ENCODE peak calls at places on chromosomes 3 and 15, in seven cellular contexts. E, N, Z, G, J, H and I are unnamed samples.

GRCh38 chr3:132880986-132881385 is 157.2 kb upstream of the TMEM108 start:
- DNase-seq in N (no peak), J (no peak), Z (no peak), H (no peak), G (no peak), E (no peak), I (no peak)

GRCh38 chr3:4476507-4476906 is 9.4 kb upstream of the SUMF1 start:
- DNase-seq in G (no peak), N (no peak), J (no peak), H (no peak), E (no peak), Z (no peak), I (no peak)

GRCh38 chr3:48623851-48624547 is 2.4 kb upstream of the TMEM89 start:
- DNase-seq in N (no peak), G (no peak), H (no peak), Z (no peak), J (peak; percentile 93), E (no peak), I (no peak)

GRCh38 chr3:20527368-20527767 is 341.4 kb upstream of the SGO1 start:
- DNase-seq in E (no peak), G (no peak), J (no peak), N (no peak), Z (no peak), H (no peak), I (no peak)

GRCh38 chr3:196317702-196318467 is at the start of gene DYNLT2B:
- DNase-seq in E (peak; percentile 93), Z (peak; percentile 74), H (peak; percentile 67), J (peak; percentile 76), N (peak; percentile 95), G (peak; percentile 89), I (peak; percentile 87)

GRCh38 chr15:66982250-66982649 is 83.2 kb upstream of the SMAD3 start:
- DNase-seq in N (peak; percentile 25), E (no peak), J (no peak), G (peak; percentile 30), Z (no peak), H (no peak), I (no peak)

GRCh38 chr3:105351821-105352220 is 14.9 kb upstream of the ALCAM start:
- DNase-seq in Z (no peak), G (no peak), N (no peak), H (no peak), E (no peak), J (no peak), I (no peak)

GRCh38 chr15:100438570-100438969 is 90.2 kb downstream of the CERS3 start:
- DNase-seq in Z (no peak), N (peak; percentile 30), J (no peak), E (no peak), G (no peak), H (peak; percentile 5), I (no peak)

GRCh38 chr3:129282727-129283327 is 4.2 kb downstream of the HMCES start:
- DNase-seq in J (peak; percentile 12), Z (no peak), N (no peak), E (no peak), G (no peak), H (peak; percentile 88), I (no peak)

GRCh38 chr3:71989165-71989564 is 204.2 kb upstream of the PROK2 start:
- DNase-seq in J (no peak), H (no peak), G (no peak), E (no peak), Z (no peak), N (no peak), I (no peak)

GRCh38 chr15:90306560-90306959 is 41.1 kb downstream of the NGRN start:
- DNase-seq in H (peak; percentile 36), Z (no peak), N (no peak), J (no peak), G (no peak), E (no peak), I (no peak)

GRCh38 chr3:134650431-134651346 is at the start of gene KY:
- DNase-seq in Z (no peak), N (no peak), H (no peak), J (no peak), E (peak; percentile 46), G (peak; percentile 80), I (peak; percentile 69)

GRCh38 chr15:80898040-80898439 is 91.6 kb downstream of the MESD start:
- DNase-seq in G (no peak), J (peak; percentile 15), E (no peak), H (no peak), Z (no peak), N (no peak), I (no peak)

GRCh38 chr3:110344897-110345767 is 726.5 kb upstream of the NECTIN3 start:
- DNase-seq in J (peak; percentile 87), Z (no peak), G (no peak), E (no peak), H (no peak), N (no peak), I (no peak)

GRCh38 chr3:6542795-6543194 is 318.1 kb upstream of the GRM7 start:
- DNase-seq in N (no peak), J (peak; percentile 33), H (no peak), E (no peak), Z (no peak), G (no peak), I (no peak)

GRCh38 chr15:28273468-28273867 is 48.5 kb downstream of the HERC2 start:
- DNase-seq in J (no peak), N (no peak), G (no peak), H (no peak), Z (no peak), E (no peak), I (peak; percentile 39)

GRCh38 chr3:12556243-12556722 is 604 bp upstream of the MKRN2 start:
- DNase-seq in Z (no peak), N (no peak), G (no peak), J (no peak), E (no peak), H (no peak), I (no peak)

GRCh38 chr3:12963184-12963868 is 109.9 kb downstream of the IQSEC1 start:
- DNase-seq in G (no peak), J (no peak), H (no peak), E (no peak), N (no peak), Z (no peak), I (no peak)

GRCh38 chr3:86988986-86989385 is 2.0 kb downstream of the VGLL3 start:
- DNase-seq in H (no peak), J (no peak), Z (no peak), E (no peak), G (no peak), N (no peak), I (no peak)

GRCh38 chr15:76994496-76994895 is 430 bp upstream of the PSTPIP1 start:
- DNase-seq in G (no peak), H (no peak), N (no peak), Z (no peak), E (no peak), J (no peak), I (no peak)

GRCh38 chr15:76994971-76995945 is at the start of gene PSTPIP1:
- DNase-seq in N (no peak), J (no peak), Z (no peak), E (no peak), H (no peak), G (no peak), I (peak; percentile 11)

GRCh38 chr15:76991741-76992645 is 2.9 kb upstream of the PSTPIP1 start:
- DNase-seq in E (no peak), N (no peak), H (no peak), Z (no peak), J (no peak), G (no peak), I (peak; percentile 5)

GRCh38 chr15:76993114-76993715 is 1.7 kb upstream of the PSTPIP1 start:
- DNase-seq in N (no peak), H (no peak), J (no peak), Z (no peak), G (no peak), E (no peak), I (peak; percentile 2)

DNA sequence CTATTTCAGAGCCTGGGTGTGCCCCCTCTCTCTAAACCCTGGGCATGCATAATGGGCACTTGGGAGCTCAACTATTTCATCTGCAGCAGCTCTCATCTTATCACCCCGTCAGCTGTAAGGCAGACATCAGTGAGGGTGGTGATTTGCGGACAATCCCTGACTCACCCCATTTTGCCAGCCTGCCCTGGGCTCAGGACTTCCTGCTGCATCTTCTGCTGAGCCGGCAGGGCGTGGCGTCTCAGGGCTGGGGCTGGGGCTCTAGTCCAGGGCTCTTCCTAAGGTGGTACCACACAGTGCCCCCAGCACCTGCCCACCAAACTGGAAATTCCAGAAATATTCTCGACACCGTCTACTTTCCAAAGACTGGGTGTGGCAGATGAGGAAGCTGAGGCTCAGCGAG is 925 bp upstream of the PSTPIP1 start:
- DNase-seq in J (no peak), H (no peak), G (no peak), Z (no peak), N (no peak), E (no peak), I (peak; percentile 7)
- TF ChIP-seq SP1 in J (no peak), H (no peak), G (no peak), Z (no peak), N (no peak), E (no peak), I (no peak)

DNA sequence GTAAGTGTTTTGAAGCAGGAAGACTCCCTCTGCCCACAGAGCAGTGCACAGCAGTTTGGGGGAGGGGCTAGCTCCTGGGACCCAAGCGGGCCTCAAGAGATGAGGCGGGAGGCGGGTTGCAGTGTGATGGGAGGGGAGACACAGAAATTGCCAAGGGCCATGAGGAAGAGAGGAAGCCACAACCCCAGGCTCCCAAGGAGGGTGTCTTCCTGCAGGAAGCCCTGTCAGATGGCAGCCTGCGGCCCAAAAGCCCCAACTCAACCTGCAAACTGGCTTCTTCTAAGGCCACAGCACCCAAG is 7.3 kb upstream of the ISLR2 start:
- DNase-seq in J (no peak), G (peak; percentile 72), N (no peak), E (no peak), Z (no peak), H (no peak), I (peak; percentile 73)
- TF ChIP-seq SP1 in J (no peak), G (peak; percentile 35), N (no peak), E (no peak), Z (no peak), H (no peak), I (no peak)

GRCh38 chr3:45612918-45613602 is 18.5 kb downstream of the LIMD1 start:
- DNase-seq in N (no peak), E (no peak), H (peak; percentile 91), J (no peak), G (no peak), Z (no peak), I (no peak)
- TF ChIP-seq SP1 in N (no peak), E (no peak), H (no peak), J (no peak), G (no peak), Z (no peak), I (no peak)

DNA sequence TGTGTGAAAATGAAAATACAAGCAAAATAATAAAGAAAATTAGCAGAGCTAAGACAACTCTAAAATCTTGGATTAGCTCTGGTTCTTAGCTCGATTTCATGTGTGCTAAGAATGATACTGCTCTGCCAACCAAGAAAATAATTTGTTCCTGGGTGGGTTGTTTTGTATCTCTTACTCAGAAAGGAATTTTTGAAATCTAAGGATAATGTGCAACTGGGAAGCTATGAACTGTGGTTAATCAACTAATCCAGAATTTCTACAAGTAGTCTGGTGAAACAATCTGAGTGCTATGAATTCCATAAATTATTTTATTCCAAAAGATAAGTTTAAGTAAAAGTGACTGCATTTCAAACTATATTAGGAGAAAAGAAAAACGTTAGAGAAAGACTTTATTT is 92.0 kb downstream of the TFDP2 start:
- DNase-seq in J (no peak), E (no peak), G (no peak), N (no peak), H (no peak), Z (no peak), I (no peak)
- TF ChIP-seq SP1 in J (no peak), E (no peak), G (no peak), N (no peak), H (no peak), Z (no peak), I (no peak)